ENCODE peak calls at places on chromosome 1, in six cellular contexts. S is activated CD8-positive, alpha-beta T cell treated with anti-CD3 and anti-CD28 coated beads for 36 hours; K is HS-27A; O is glomerular endothelial cell; R is nucleus accumbens; Q is AG04450. L is an unnamed sample.

GRCh38 chr1:91844862-91845528 is 41.0 kb downstream of the TGFBR3 start:
- DNase-seq in S (no peak), K (peak; percentile 91), O (no peak), R (no peak), Q (peak; percentile 77), L (no peak)

GRCh38 chr1:113683384-113684152 is 75.7 kb downstream of the PHTF1 start:
- DNase-seq in S (no peak), K (no peak), O (no peak), R (no peak), Q (no peak), L (no peak)

GRCh38 chr1:116352349-116352813 is 20.7 kb upstream of the ATP1A1 start:
- DNase-seq in S (peak; percentile 36), K (no peak), O (no peak), R (no peak), Q (no peak), L (no peak)

GRCh38 chr1:181028241-181029014 is 5.4 kb upstream of the MR1 start:
- DNase-seq in S (no peak), K (no peak), O (no peak), R (no peak), Q (peak; percentile 47), L (no peak)

GRCh38 chr1:150981177-150981804 is 801 bp upstream of the ANXA9 start:
- DNase-seq in S (no peak), K (no peak), O (no peak), R (no peak), Q (no peak), L (peak; percentile 72)

GRCh38 chr1:86069757-86070145 is 86.8 kb downstream of the COL24A1 start:
- DNase-seq in S (no peak), K (no peak), O (no peak), R (no peak), Q (no peak), L (no peak)

GRCh38 chr1:218592688-218593087 is 247.6 kb downstream of the TGFB2 start:
- DNase-seq in S (no peak), K (peak; percentile 74), O (peak; percentile 31), R (no peak), Q (no peak), L (no peak)

GRCh38 chr1:41840592-41841246 is 78.0 kb downstream of the HIVEP3 start:
- DNase-seq in S (no peak), K (no peak), O (peak; percentile 25), R (no peak), Q (no peak), L (no peak)

GRCh38 chr1:23423415-23424170 is 955 bp downstream of the TCEA3 start:
- DNase-seq in S (peak; percentile 10), K (no peak), O (no peak), R (no peak), Q (no peak), L (peak; percentile 85)

GRCh38 chr1:180062452-180062971 is 92.2 kb upstream of the QSOX1 start:
- DNase-seq in S (no peak), K (no peak), O (no peak), R (no peak), Q (no peak), L (no peak)

GRCh38 chr1:77316006-77316405 is 34.2 kb downstream of the AK5 start:
- DNase-seq in S (no peak), K (no peak), O (no peak), R (no peak), Q (no peak), L (no peak)

GRCh38 chr1:10720635-10721034 is 75.8 kb downstream of the CASZ1 start:
- DNase-seq in S (no peak), K (no peak), O (no peak), R (no peak), Q (no peak), L (no peak)

GRCh38 chr1:112515311-112516009 is 6.7 kb downstream of the WNT2B start:
- DNase-seq in S (no peak), K (no peak), O (no peak), R (no peak), Q (no peak), L (no peak)